ENCODE peak calls at places on chromosomes 11 and 22, in nine cellular contexts. O is A549; V is GM12865; Q is activated gamma-delta T cell treated with anti-CD3 and anti-CD28 coated beads, Interleukin-2, amount 50 U/mL, for 16 hours; R is body of pancreas; J is non-pigmented ciliary epithelial cell; W is HCT116; L is fibroblast of pulmonary artery; D is activated CD4-positive, alpha-beta T cell treated with anti-CD3 and anti-CD28 coated beads, Interleukin-2, amount 50 U/mL, for 4 hours. X is an unnamed sample.

GRCh38 chr22:32603651-32604540 is 129.3 kb downstream of the FBXO7 start:
- DNase-seq in D (no peak), L (no peak), J (no peak), R (no peak), Q (no peak), W (no peak), V (no peak), O (no peak), X (no peak)

GRCh38 chr11:3052109-3052479 is 5.1 kb downstream of the CARS1 start:
- DNase-seq in J (no peak), Q (no peak), O (no peak), L (no peak), D (no peak), V (peak; percentile 49), R (no peak), W (no peak), X (no peak)

GRCh38 chr11:74754507-74755255 is 6.0 kb downstream of the RNF169 start:
- DNase-seq in L (peak; percentile 83), J (peak; percentile 78), Q (no peak), V (peak; percentile 65), O (peak; percentile 39), R (no peak), W (no peak), D (no peak), X (no peak)

GRCh38 chr11:108562746-108563581 is 30.6 kb downstream of the EXPH5 start:
- DNase-seq in L (no peak), O (no peak), Q (no peak), R (no peak), D (no peak), J (no peak), V (no peak), W (no peak), X (no peak)

GRCh38 chr11:12692238-12693074 is 18.2 kb downstream of the TEAD1 start:
- DNase-seq in J (peak; percentile 68), W (peak; percentile 60), D (no peak), L (peak; percentile 97), R (peak; percentile 97), V (no peak), Q (no peak), O (peak; percentile 75), X (no peak)

GRCh38 chr22:38316340-38317236 is 645 bp downstream of the CSNK1E start:
- DNase-seq in W (no peak), Q (no peak), O (no peak), V (peak; percentile 60), D (peak; percentile 34), L (peak; percentile 64), J (no peak), R (peak; percentile 69), X (no peak)

GRCh38 chr22:49585695-49586243 is 241.9 kb downstream of the BRD1 start:
- DNase-seq in J (no peak), W (no peak), R (no peak), D (no peak), O (no peak), Q (no peak), L (no peak), V (no peak), X (no peak)

GRCh38 chr11:82465481-82465880 is 268.2 kb downstream of the FAM181B start:
- DNase-seq in O (no peak), Q (no peak), R (no peak), W (no peak), J (no peak), D (no peak), V (no peak), L (no peak), X (no peak)

GRCh38 chr22:50206599-50206998 is 5.8 kb downstream of the SELENOO start:
- DNase-seq in V (peak; percentile 24), O (no peak), W (no peak), L (peak; percentile 32), J (no peak), D (no peak), R (peak; percentile 19), Q (no peak), X (no peak)

GRCh38 chr11:102306048-102306575 is 11.2 kb upstream of the BIRC3 start:
- DNase-seq in L (no peak), Q (no peak), R (peak; percentile 32), D (no peak), J (no peak), W (no peak), O (peak; percentile 51), V (no peak), X (no peak)

GRCh38 chr11:111454561-111455192 is 57.5 kb downstream of the BTG4 start:
- DNase-seq in W (no peak), R (no peak), J (no peak), V (peak; percentile 57), D (no peak), Q (peak; percentile 31), L (peak; percentile 60), O (peak; percentile 59), X (peak; percentile 15)

GRCh38 chr22:27075891-27076290 is 418.5 kb downstream of the MIAT start:
- DNase-seq in L (no peak), V (no peak), O (no peak), R (no peak), J (no peak), D (no peak), W (no peak), Q (no peak), X (no peak)

GRCh38 chr11:93279911-93280347 is 50.6 kb upstream of the DEUP1 start:
- DNase-seq in Q (no peak), D (no peak), W (no peak), O (no peak), V (peak; percentile 64), L (no peak), J (no peak), R (no peak), X (no peak)

GRCh38 chr22:48673806-48674500 is 1153.7 kb downstream of the BRD1 start:
- DNase-seq in W (no peak), J (no peak), Q (no peak), R (no peak), L (no peak), D (no peak), O (no peak), V (no peak), X (no peak)

GRCh38 chr11:64849600-64850356 is 5.3 kb upstream of the CDC42BPG start:
- DNase-seq in R (no peak), Q (no peak), O (no peak), J (no peak), D (no peak), V (no peak), L (peak; percentile 51), W (no peak), X (no peak)

GRCh38 chr11:60915250-60915914 is 1.4 kb downstream of the TMEM109 start:
- DNase-seq in V (peak; percentile 89), D (peak; percentile 62), R (peak; percentile 68), O (peak; percentile 69), L (peak; percentile 56), Q (peak; percentile 70), J (no peak), W (peak; percentile 41), X (peak; percentile 81)

GRCh38 chr22:17303840-17304779 is 65.2 kb upstream of the CECR2 start:
- DNase-seq in L (no peak), V (peak; percentile 82), D (peak; percentile 48), O (no peak), J (no peak), W (no peak), Q (peak; percentile 11), R (no peak), X (no peak)

GRCh38 chr11:35343033-35343598 is 76.2 kb downstream of the SLC1A2 start:
- DNase-seq in R (no peak), O (no peak), Q (no peak), J (no peak), W (no peak), V (peak; percentile 76), L (no peak), D (peak; percentile 10), X (no peak)

GRCh38 chr22:49088801-49089791 is 738.6 kb downstream of the BRD1 start:
- DNase-seq in J (no peak), R (no peak), W (no peak), D (no peak), V (no peak), L (no peak), O (no peak), Q (no peak), X (no peak)

GRCh38 chr11:12430351-12430750 is 53.0 kb downstream of the PARVA start:
- DNase-seq in Q (no peak), R (no peak), D (no peak), W (no peak), L (peak; percentile 76), O (no peak), V (no peak), J (no peak), X (no peak)

GRCh38 chr11:68905421-68906360 is 2.0 kb downstream of the IGHMBP2 start:
- DNase-seq in O (no peak), W (no peak), R (no peak), J (no peak), Q (no peak), D (no peak), V (no peak), L (no peak), X (no peak)

GRCh38 chr11:19646308-19646707 is 66.3 kb upstream of the NAV2 start:
- DNase-seq in J (no peak), R (no peak), V (no peak), L (no peak), Q (no peak), W (no peak), D (no peak), O (no peak), X (no peak)

GRCh38 chr22:41908409-41909289 is 6.2 kb downstream of the SHISA8 start:
- DNase-seq in O (no peak), W (no peak), R (no peak), D (no peak), J (no peak), V (no peak), Q (no peak), L (no peak), X (no peak)

GRCh38 chr11:114134870-114135269 is 75.4 kb downstream of the ZBTB16 start:
- DNase-seq in L (peak; percentile 97), V (no peak), W (no peak), R (no peak), O (no peak), Q (no peak), J (peak; percentile 55), D (no peak), X (no peak)

GRCh38 chr22:18000441-18001039 is 23.8 kb downstream of the MICAL3 start:
- DNase-seq in Q (no peak), L (no peak), J (no peak), W (no peak), R (peak; percentile 45), O (no peak), V (no peak), D (no peak), X (no peak)

GRCh38 chr11:86118201-86118600 is 49.3 kb upstream of the PICALM start:
- DNase-seq in Q (no peak), L (no peak), W (no peak), V (no peak), R (no peak), O (no peak), J (no peak), D (no peak), X (no peak)

GRCh38 chr11:1564535-1565172 is 7.4 kb downstream of the DUSP8 start:
- DNase-seq in R (peak; percentile 96), V (no peak), Q (no peak), L (peak; percentile 72), J (peak; percentile 70), D (no peak), O (no peak), W (no peak), X (no peak)

GRCh38 chr11:128152796-128153696 is 434.3 kb downstream of the ETS1 start:
- DNase-seq in O (no peak), W (no peak), Q (no peak), R (no peak), D (no peak), L (peak; percentile 53), V (no peak), J (no peak), X (no peak)

GRCh38 chr11:29159552-29160465 is 857.0 kb downstream of the KCNA4 start:
- DNase-seq in R (peak; percentile 43), Q (no peak), W (peak; percentile 31), V (peak; percentile 47), L (peak; percentile 86), O (peak; percentile 28), D (no peak), J (no peak), X (no peak)

GRCh38 chr11:43905788-43906187 is 25.2 kb downstream of the ALKBH3 start:
- DNase-seq in O (no peak), Q (no peak), W (no peak), D (no peak), L (peak; percentile 96), R (no peak), V (no peak), J (no peak), X (no peak)

GRCh38 chr11:2943711-2944118 is 14.5 kb upstream of the PHLDA2 start:
- DNase-seq in W (no peak), R (peak; percentile 66), Q (no peak), O (no peak), V (no peak), J (no peak), L (no peak), D (no peak), X (no peak)